ENCODE peak calls at places on chromosomes 16 and 17, in seven cellular contexts. Q is T-helper 1 cell; I is ureter; P is HCT116; G is hepatic stellate cell; A is Right ventricle myocardium superior; Z is stimulated activated CD4-positive, alpha-beta T cell treated with anti-CD3 and anti-CD28 coated beads, TNF-alpha, amount 100 ng/mL, for 24 hours. U is an unnamed sample.

GRCh38 chr17:37744961-37745800 is at the start of gene HNF1B:
- DNase-seq in Q (no peak), I (peak; percentile 71), P (no peak), G (no peak), A (no peak), Z (no peak), U (no peak)

GRCh38 chr17:50883850-50884291 is 17.7 kb upstream of the TOB1 start:
- DNase-seq in Q (no peak), I (no peak), P (no peak), G (no peak), A (no peak), Z (no peak), U (no peak)

GRCh38 chr17:13416748-13417363 is 184.9 kb downstream of the HS3ST3A1 start:
- DNase-seq in Q (no peak), I (no peak), P (no peak), G (no peak), A (no peak), Z (no peak), U (no peak)

GRCh38 chr17:9178319-9178718 is 157.0 kb downstream of the NTN1 start:
- DNase-seq in Q (no peak), I (no peak), P (no peak), G (no peak), A (no peak), Z (no peak), U (no peak)

GRCh38 chr16:75952124-75952523 is 225.8 kb upstream of the CPHXL start:
- DNase-seq in Q (no peak), I (no peak), P (no peak), G (no peak), A (no peak), Z (no peak), U (no peak)

GRCh38 chr16:68429081-68429740 is 19.1 kb downstream of the SMPD3 start:
- DNase-seq in Q (no peak), I (no peak), P (no peak), G (no peak), A (no peak), Z (no peak), U (no peak)

GRCh38 chr16:31493506-31494125 is 10.7 kb downstream of the SLC5A2 start:
- DNase-seq in Q (no peak), I (no peak), P (no peak), G (no peak), A (no peak), Z (no peak), U (no peak)

GRCh38 chr16:48608452-48608851 is 1.5 kb downstream of the N4BP1 start:
- DNase-seq in Q (peak; percentile 12), I (no peak), P (no peak), G (no peak), A (no peak), Z (no peak), U (no peak)

GRCh38 chr17:82371333-82372062 is at the start of gene UTS2R:
- DNase-seq in Q (no peak), I (no peak), P (no peak), G (no peak), A (peak; percentile 26), Z (no peak), U (no peak)

GRCh38 chr17:49003557-49004511 is 6.6 kb downstream of the IGF2BP1 start:
- DNase-seq in Q (no peak), I (no peak), P (no peak), G (peak; percentile 67), A (no peak), Z (no peak), U (no peak)

GRCh38 chr16:75195811-75196790 is 10.9 kb downstream of the CTRB2 start:
- DNase-seq in Q (no peak), I (peak; percentile 27), P (no peak), G (no peak), A (no peak), Z (no peak), U (no peak)

GRCh38 chr16:79439866-79440265 is 160.7 kb downstream of the MAF start:
- DNase-seq in Q (no peak), I (no peak), P (no peak), G (no peak), A (no peak), Z (no peak), U (no peak)

GRCh38 chr17:8909621-8910292 is 42.3 kb upstream of the PIK3R6 start:
- DNase-seq in Q (no peak), I (no peak), P (no peak), G (no peak), A (no peak), Z (no peak), U (no peak)

GRCh38 chr17:16013943-16014407 is 14.4 kb downstream of the TTC19 start:
- DNase-seq in Q (no peak), I (no peak), P (peak; percentile 36), G (peak; percentile 41), A (no peak), Z (no peak), U (no peak)

GRCh38 chr16:67842509-67843342 is 606 bp downstream of the THAP11 start:
- DNase-seq in Q (peak; percentile 66), I (peak; percentile 53), P (no peak), G (peak; percentile 64), A (peak; percentile 66), Z (no peak), U (peak; percentile 59)

GRCh38 chr17:28733346-28733745 is 4.8 kb downstream of the NEK8 start:
- DNase-seq in Q (no peak), I (no peak), P (no peak), G (no peak), A (no peak), Z (no peak), U (no peak)

GRCh38 chr16:67708368-67708771 is 10.7 kb downstream of the GFOD2 start:
- DNase-seq in Q (no peak), I (no peak), P (no peak), G (no peak), A (no peak), Z (no peak), U (no peak)

GRCh38 chr17:8031261-8031661 is 7.6 kb upstream of the ALOX15B start:
- DNase-seq in Q (no peak), I (no peak), P (no peak), G (no peak), A (no peak), Z (no peak), U (no peak)

GRCh38 chr17:74623693-74624093 is at the start of gene CD300E:
- DNase-seq in Q (no peak), I (no peak), P (no peak), G (no peak), A (no peak), Z (no peak), U (no peak)

GRCh38 chr16:85310868-85311585 is 198.8 kb upstream of the CIBAR2 start:
- DNase-seq in Q (peak; percentile 35), I (no peak), P (no peak), G (no peak), A (peak; percentile 59), Z (no peak), U (peak; percentile 60)

GRCh38 chr17:47172698-47173565 is 16.2 kb downstream of the CDC27 start:
- DNase-seq in Q (no peak), I (no peak), P (no peak), G (no peak), A (no peak), Z (no peak), U (no peak)

GRCh38 chr17:80720624-80721577 is 176.3 kb downstream of the RPTOR start:
- DNase-seq in Q (peak; percentile 45), I (peak; percentile 62), P (no peak), G (no peak), A (no peak), Z (peak; percentile 32), U (no peak)

GRCh38 chr17:50696365-50696879 is 11.3 kb downstream of the ANKRD40 start:
- DNase-seq in Q (no peak), I (no peak), P (no peak), G (no peak), A (no peak), Z (no peak), U (no peak)

GRCh38 chr17:79944821-79945391 is 90.8 kb downstream of the TBC1D16 start:
- DNase-seq in Q (no peak), I (no peak), P (no peak), G (no peak), A (peak; percentile 33), Z (no peak), U (peak; percentile 21)

GRCh38 chr16:31077024-31077423 is 2.8 kb downstream of the ZNF646 start:
- DNase-seq in Q (no peak), I (no peak), P (no peak), G (no peak), A (no peak), Z (no peak), U (no peak)

GRCh38 chr17:63538693-63539595 is 11.3 kb upstream of the DCAF7 start:
- DNase-seq in Q (no peak), I (no peak), P (no peak), G (no peak), A (no peak), Z (no peak), U (no peak)

GRCh38 chr17:6423931-6424330 is 11.0 kb downstream of the AIPL1 start:
- DNase-seq in Q (no peak), I (no peak), P (no peak), G (no peak), A (no peak), Z (no peak), U (no peak)

GRCh38 chr17:65750678-65751077 is 189.2 kb upstream of the AXIN2 start:
- DNase-seq in Q (peak; percentile 49), I (peak; percentile 65), P (peak; percentile 93), G (peak; percentile 42), A (peak; percentile 85), Z (peak; percentile 11), U (peak; percentile 63)

GRCh38 chr17:15934866-15935265 is 10.1 kb upstream of the ADORA2B start:
- DNase-seq in Q (no peak), I (no peak), P (no peak), G (no peak), A (no peak), Z (no peak), U (no peak)

GRCh38 chr17:76410328-76410965 is 26.0 kb downstream of the SPHK1 start:
- DNase-seq in Q (no peak), I (no peak), P (no peak), G (no peak), A (peak; percentile 37), Z (no peak), U (no peak)

GRCh38 chr17:12959441-12959840 is 58.4 kb downstream of the ELAC2 start:
- DNase-seq in Q (no peak), I (no peak), P (no peak), G (no peak), A (no peak), Z (no peak), U (no peak)

GRCh38 chr16:25198021-25198420 is 18.7 kb upstream of the AQP8 start:
- DNase-seq in Q (no peak), I (no peak), P (peak; percentile 51), G (no peak), A (no peak), Z (no peak), U (no peak)

GRCh38 chr17:77698903-77699615 is 259.4 kb upstream of the TNRC6C start:
- DNase-seq in Q (no peak), I (peak; percentile 14), P (no peak), G (no peak), A (no peak), Z (no peak), U (no peak)